ENCODE peak calls at places on chromosomes 12 and 14, in four cellular contexts. F is tibial artery, L is uterus, T is cardiac fibroblast. M is an unnamed sample.

GRCh38 chr14:28119849-28120248 is 646.7 kb upstream of the FOXG1 start:
- DNase-seq in F (no peak), L (no peak), T (no peak), M (no peak)

GRCh38 chr12:21656931-21657335 is 709 bp downstream of the LDHB start:
- DNase-seq in F (no peak), L (peak), T (peak), M (peak)

GRCh38 chr12:80175307-80175930 is 76.1 kb downstream of the OTOGL start:
- DNase-seq in F (no peak), L (no peak), T (peak), M (peak)

GRCh38 chr14:50501642-50502041 is 30.7 kb downstream of the MAP4K5 start:
- DNase-seq in F (no peak), L (no peak), T (peak), M (peak)

GRCh38 chr14:26394114-26394855 is 203.5 kb downstream of the NOVA1 start:
- DNase-seq in F (no peak), L (no peak), T (peak), M (peak)

GRCh38 chr12:25852792-25853191 is 105.7 kb upstream of the RASSF8 start:
- DNase-seq in F (no peak), L (no peak), T (peak), M (peak)

GRCh38 chr12:88448337-88448944 is 131.8 kb downstream of the KITLG start:
- DNase-seq in F (no peak), L (no peak), T (no peak), M (no peak)

GRCh38 chr14:58313699-58314098 is 15.3 kb downstream of the ARID4A start:
- DNase-seq in F (no peak), L (no peak), T (no peak), M (no peak)

GRCh38 chr12:981176-981828 is 9.7 kb upstream of the ERC1 start:
- DNase-seq in F (no peak), L (no peak), T (peak), M (peak)

GRCh38 chr14:39232554-39233415 is 930 bp upstream of the MIA2 start:
- DNase-seq in F (no peak), L (no peak), T (peak), M (peak)

GRCh38 chr14:52351561-52352491 is 37.7 kb downstream of the PTGER2 start:
- DNase-seq in F (no peak), L (peak), T (peak), M (no peak)

GRCh38 chr14:60212503-60213371 is 36.3 kb upstream of the PPM1A start:
- DNase-seq in F (no peak), L (no peak), T (no peak), M (no peak)
- H3K4me3 ChIP-seq in F (no peak), L (no peak), T (no peak), M (no peak)

GRCh38 chr12:27974735-27975221 is 2.2 kb upstream of the PTHLH start:
- DNase-seq in F (no peak), L (no peak), T (no peak), M (peak)

GRCh38 chr12:27972721-27973120 is at the start of gene PTHLH:
- DNase-seq in F (no peak), L (no peak), T (no peak), M (peak)

GRCh38 chr12:27979145-27979544 is 6.6 kb upstream of the PTHLH start:
- DNase-seq in F (no peak), L (no peak), T (no peak), M (no peak)

GRCh38 chr12:27973487-27973890 is 956 bp upstream of the PTHLH start:
- DNase-seq in F (no peak), L (no peak), T (peak), M (peak)

GRCh38 chr12:27975222-27976136 is 2.9 kb upstream of the PTHLH start:
- DNase-seq in F (no peak), L (no peak), T (peak), M (peak)
- H3K4me3 ChIP-seq in F (peak), L (peak), T (peak), M (peak)

DNA sequence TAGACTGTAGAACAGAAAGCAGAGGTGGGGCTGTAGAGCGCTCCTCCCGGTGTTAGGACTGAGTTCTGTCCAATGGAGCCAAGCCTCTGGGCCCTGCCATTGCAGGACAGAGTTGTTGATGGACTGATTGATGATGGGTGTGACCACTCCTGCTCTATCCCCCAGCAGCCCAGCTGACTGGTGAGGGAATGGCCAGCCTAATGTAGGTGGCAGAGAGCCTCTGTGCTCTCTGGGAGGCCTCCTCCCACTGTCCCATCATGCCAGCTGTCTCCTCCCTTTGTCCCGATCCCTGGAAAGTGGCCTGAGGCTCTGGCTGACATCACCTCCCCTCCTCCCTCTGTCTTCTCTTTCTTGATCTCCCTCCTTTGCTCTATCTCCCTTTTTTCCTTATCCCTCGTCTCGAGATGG is 804 bp downstream of the EFS start:
- DNase-seq in F (peak), L (peak), T (no peak), M (peak)
- H3K4me3 ChIP-seq in F (peak), L (peak), T (no peak), M (peak)

GRCh38 chr14:55099741-55100140 is 29.3 kb upstream of the LGALS3 start:
- DNase-seq in F (no peak), L (no peak), T (peak), M (peak)

GRCh38 chr14:55104051-55104954 is 24.7 kb upstream of the LGALS3 start:
- DNase-seq in F (no peak), L (no peak), T (no peak), M (no peak)

GRCh38 chr14:55101698-55102097 is 27.4 kb upstream of the LGALS3 start:
- DNase-seq in F (peak), L (no peak), T (no peak), M (no peak)

GRCh38 chr14:55103005-55103640 is 25.9 kb upstream of the LGALS3 start:
- DNase-seq in F (peak), L (peak), T (peak), M (peak)

GRCh38 chr14:55102141-55102547 is 26.9 kb upstream of the LGALS3 start:
- DNase-seq in F (peak), L (peak), T (peak), M (peak)
- H3K4me3 ChIP-seq in F (no peak), L (no peak), T (no peak), M (peak)

DNA sequence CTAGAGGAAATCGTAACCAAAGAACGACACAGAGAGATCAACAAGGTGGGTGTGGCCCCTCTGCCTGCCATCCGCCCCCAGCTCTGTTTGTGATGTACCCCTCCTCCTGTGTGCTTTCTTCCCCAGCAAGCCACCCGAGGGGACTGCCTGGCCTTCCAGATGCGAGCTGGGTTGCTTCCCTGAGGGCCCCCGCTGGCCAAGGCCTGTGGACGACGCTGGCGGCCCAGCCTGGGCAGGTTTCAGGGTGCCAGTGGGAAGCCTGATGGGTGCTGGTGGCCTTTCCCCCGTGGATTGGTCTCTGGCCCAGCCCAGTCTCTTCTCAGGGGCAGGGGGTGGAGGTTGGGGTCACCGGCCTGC is 2.0 kb downstream of the ARL6IP4 start:
- DNase-seq in F (peak), L (no peak), T (no peak), M (no peak)
- H3K4me3 ChIP-seq in F (peak), L (no peak), T (no peak), M (no peak)

DNA sequence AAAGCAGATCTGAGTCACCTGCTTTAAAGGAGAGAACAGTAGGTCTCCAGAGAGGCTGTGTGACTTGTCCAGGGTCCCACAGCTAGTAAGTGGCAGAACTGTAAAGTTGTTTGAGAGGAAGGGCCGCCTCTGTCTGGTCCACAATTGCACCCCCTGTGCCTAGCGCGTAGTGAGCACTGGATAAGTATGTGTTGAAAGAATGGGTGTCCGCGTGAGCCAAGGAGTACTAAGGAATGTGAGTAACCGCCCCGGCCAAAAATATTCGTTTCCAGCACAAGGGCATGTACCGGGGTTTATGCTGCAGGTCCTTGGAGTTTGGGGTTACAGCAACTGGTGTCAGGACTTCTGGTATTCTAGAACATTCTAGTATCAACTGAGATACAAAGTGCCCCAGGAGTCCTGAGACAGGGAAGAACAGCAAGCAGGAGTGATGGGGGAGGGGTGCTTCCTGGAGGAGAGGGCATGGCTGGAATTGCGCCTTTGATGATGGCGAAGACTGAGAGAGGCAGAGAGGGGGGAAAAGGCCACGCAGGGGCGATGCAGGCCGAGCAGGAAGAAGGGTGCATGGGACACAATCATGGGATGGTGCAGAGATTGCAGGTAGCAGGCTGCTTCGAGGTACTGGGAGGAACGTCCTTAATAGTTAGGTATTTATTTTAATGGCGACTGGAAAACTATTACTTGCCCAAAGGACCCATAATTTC is 91.0 kb downstream of the SCARB1 start:
- DNase-seq in F (no peak), L (no peak), T (no peak), M (no peak)
- H3K4me3 ChIP-seq in F (no peak), L (no peak), T (no peak), M (no peak)

GRCh38 chr12:95339086-95339788 is 121.6 kb downstream of the VEZT start:
- DNase-seq in F (no peak), L (no peak), T (no peak), M (peak)

GRCh38 chr12:95337176-95337575 is 119.6 kb downstream of the VEZT start:
- DNase-seq in F (no peak), L (no peak), T (no peak), M (no peak)

GRCh38 chr12:95335948-95336347 is 118.3 kb downstream of the VEZT start:
- DNase-seq in F (no peak), L (no peak), T (no peak), M (no peak)

GRCh38 chr12:95342008-95342407 is 124.4 kb downstream of the VEZT start:
- DNase-seq in F (no peak), L (no peak), T (no peak), M (no peak)

GRCh38 chr12:95336387-95337067 is 118.9 kb downstream of the VEZT start:
- DNase-seq in F (peak), L (peak), T (peak), M (peak)
- H3K4me3 ChIP-seq in F (no peak), L (no peak), T (no peak), M (no peak)

DNA sequence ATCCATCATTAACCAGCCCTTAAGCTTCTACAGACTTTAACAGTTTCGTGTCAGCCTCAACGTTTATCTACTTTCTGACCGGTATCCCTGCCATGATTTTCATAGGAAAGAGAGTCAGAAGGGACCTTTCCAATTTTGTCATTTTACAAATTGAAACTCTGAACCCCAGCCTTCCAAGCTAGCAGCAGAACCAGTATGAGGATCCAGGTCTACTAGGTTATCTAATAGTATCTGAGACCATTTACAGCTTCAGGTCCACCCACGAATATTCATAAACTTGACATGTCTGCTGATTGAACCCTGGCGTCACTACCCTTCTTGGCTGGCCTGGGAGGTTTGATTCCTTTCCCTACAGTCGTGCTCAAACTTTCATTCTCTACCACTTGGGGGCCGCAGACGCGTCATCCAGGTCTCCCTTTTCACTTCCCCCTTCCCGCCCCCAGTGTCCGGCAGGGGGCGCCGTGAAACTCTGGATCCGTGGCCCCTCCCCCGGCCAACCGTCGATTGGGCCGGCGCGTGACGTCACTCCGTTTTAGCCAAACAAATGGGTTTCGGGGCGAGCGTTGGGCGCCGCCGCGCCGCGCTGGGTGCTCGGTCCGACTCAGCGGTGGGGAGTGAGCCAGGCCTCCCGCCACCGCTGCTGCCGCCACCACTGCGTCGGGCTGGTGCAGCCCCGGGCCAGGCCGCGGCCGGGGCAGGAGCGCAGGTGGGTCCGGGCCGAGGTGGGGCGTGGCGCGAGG is at the start of gene FBXO34:
- DNase-seq in F (peak), L (peak), T (peak), M (peak)
- H3K4me3 ChIP-seq in F (peak), L (peak), T (peak), M (peak)

DNA sequence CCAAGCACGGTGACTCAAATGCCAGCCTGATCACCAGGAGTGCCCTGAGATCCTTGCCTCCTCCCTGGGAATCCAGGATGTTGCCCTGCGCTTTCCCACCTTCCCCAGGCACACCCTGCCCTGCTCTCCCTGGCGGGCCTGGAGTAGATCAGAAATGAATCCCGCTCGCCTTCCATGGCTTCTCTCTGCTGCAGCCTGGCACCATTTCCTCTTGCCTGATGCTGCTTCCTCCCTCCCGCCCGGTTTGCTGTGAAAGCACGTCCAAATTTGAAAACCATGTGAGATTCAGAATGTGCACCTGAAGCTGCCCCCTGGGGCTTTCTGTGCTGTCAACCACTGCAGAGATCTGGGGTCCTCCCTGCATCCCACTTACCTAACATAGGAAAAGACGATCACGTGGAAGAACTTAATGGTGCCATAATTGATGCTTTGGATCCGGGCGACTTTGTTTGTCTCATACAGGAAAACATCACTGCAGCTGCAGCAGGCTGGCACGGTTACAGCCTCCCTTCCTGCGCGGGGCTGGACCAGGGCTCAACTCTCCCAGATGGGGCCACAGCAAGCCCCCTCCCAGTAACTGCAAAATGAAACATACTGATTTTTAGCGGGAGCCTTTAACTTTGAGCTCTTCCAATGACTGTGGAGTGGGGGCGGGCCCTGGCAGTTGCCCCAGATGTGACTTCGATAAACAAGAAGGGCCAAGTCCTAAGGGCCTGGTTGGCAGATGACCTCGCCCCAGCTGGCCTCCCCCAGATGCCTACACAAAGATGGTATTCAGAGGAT is 24.9 kb upstream of the C12orf76 start:
- DNase-seq in F (no peak), L (no peak), T (no peak), M (no peak)
- H3K4me3 ChIP-seq in F (peak), L (peak), T (peak), M (no peak)

DNA sequence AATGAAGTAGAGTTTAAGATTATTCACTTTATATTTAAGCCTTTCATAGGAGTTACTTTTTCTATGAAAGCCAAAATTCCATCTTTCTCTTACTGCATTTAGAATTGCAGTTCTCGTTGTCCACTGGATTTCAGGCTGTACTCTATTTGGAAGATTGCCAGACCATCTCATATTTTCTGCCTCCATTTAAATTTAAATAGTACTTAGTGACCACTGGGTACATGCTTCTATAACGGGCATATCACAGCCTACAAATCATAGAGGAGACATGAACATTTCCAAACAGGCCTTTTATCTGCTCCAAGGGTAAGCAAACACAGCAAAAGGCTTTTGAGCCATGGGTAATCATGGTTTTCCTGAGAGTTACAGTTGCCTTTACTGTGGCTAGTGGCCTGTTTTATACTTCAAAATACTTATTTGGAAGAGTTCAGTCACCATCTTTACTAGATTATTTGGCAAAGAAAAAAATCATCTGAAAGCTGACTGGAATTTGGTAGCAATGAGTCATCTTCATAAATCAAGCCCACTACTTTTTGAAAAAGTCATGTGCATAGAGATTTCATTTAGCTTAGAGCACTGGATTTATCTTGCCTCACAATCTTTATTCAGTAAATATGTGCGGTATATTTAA is 15.7 kb downstream of the ANO6 start:
- DNase-seq in F (no peak), L (no peak), T (peak), M (peak)
- H3K4me3 ChIP-seq in F (no peak), L (no peak), T (no peak), M (no peak)

M was measured in epithelial cell of esophagus.